ENCODE peak calls at places on chromosomes 12 and 14, in eight cellular contexts. One of them, this sample, is unnamed. For H3K4me1, the result is how much of the 10 kb centered on the place peaks cover.

GRCh38 chr14:61471297-61471980 is 150.1 kb downstream of the PRKCH start:
- DNase-seq in SK-N-SH: peak
- DNase-seq in A549: no peak
- DNase-seq in HCT116: no peak
- DNase-seq in Panc1: no peak
- DNase-seq in HepG2: no peak
- DNase-seq in K562: no peak
- DNase-seq in GM12878: no peak
- DNase-seq in this sample: no peak

GRCh38 chr12:44525806-44526654 is 350.1 kb downstream of the NELL2 start:
- DNase-seq in SK-N-SH: no peak
- DNase-seq in A549: no peak
- DNase-seq in HCT116: no peak
- DNase-seq in Panc1: no peak
- DNase-seq in HepG2: peak
- DNase-seq in K562: no peak
- DNase-seq in GM12878: no peak
- DNase-seq in this sample: peak

GRCh38 chr12:99609455-99610181 is 37.9 kb upstream of the GARIN6 start:
- DNase-seq in SK-N-SH: no peak
- DNase-seq in A549: no peak
- DNase-seq in HCT116: no peak
- DNase-seq in Panc1: no peak
- DNase-seq in HepG2: no peak
- DNase-seq in K562: no peak
- DNase-seq in GM12878: no peak
- DNase-seq in this sample: peak

GRCh38 chr14:74572829-74573360 is 39.1 kb downstream of the LTBP2 start:
- DNase-seq in SK-N-SH: no peak
- DNase-seq in A549: no peak
- DNase-seq in HCT116: no peak
- DNase-seq in Panc1: no peak
- DNase-seq in HepG2: no peak
- DNase-seq in K562: no peak
- DNase-seq in GM12878: no peak
- DNase-seq in this sample: no peak

GRCh38 chr12:52044284-52044983 is 6.8 kb upstream of the NR4A1 start:
- DNase-seq in SK-N-SH: no peak
- DNase-seq in A549: no peak
- DNase-seq in HCT116: no peak
- DNase-seq in Panc1: no peak
- DNase-seq in HepG2: no peak
- DNase-seq in K562: no peak
- DNase-seq in GM12878: no peak
- DNase-seq in this sample: no peak

GRCh38 chr12:104974626-104975290 is 11.4 kb upstream of the NOPCHAP1 start:
- DNase-seq in SK-N-SH: no peak
- DNase-seq in A549: no peak
- DNase-seq in HCT116: no peak
- DNase-seq in Panc1: no peak
- DNase-seq in HepG2: no peak
- DNase-seq in K562: no peak
- DNase-seq in GM12878: peak
- DNase-seq in this sample: no peak

GRCh38 chr12:43648636-43649035 is 96.6 kb upstream of the ADAMTS20 start:
- DNase-seq in SK-N-SH: no peak
- DNase-seq in A549: no peak
- DNase-seq in HCT116: no peak
- DNase-seq in Panc1: no peak
- DNase-seq in HepG2: no peak
- DNase-seq in K562: no peak
- DNase-seq in GM12878: no peak
- DNase-seq in this sample: no peak

GRCh38 chr14:33847066-33847465 is 103.8 kb downstream of the EGLN3 start:
- DNase-seq in SK-N-SH: no peak
- DNase-seq in A549: no peak
- DNase-seq in HCT116: no peak
- DNase-seq in Panc1: no peak
- DNase-seq in HepG2: no peak
- DNase-seq in K562: no peak
- DNase-seq in GM12878: no peak
- DNase-seq in this sample: no peak

GRCh38 chr14:77882631-77883030 is 82.7 kb downstream of the ADCK1 start:
- DNase-seq in SK-N-SH: peak
- DNase-seq in A549: no peak
- DNase-seq in HCT116: no peak
- DNase-seq in Panc1: no peak
- DNase-seq in HepG2: no peak
- DNase-seq in K562: no peak
- DNase-seq in GM12878: no peak
- DNase-seq in this sample: no peak

GRCh38 chr12:27424631-27425230 is 21.8 kb upstream of the SMCO2 start:
- DNase-seq in SK-N-SH: peak
- DNase-seq in A549: peak
- DNase-seq in HCT116: peak
- DNase-seq in Panc1: peak
- DNase-seq in HepG2: peak
- DNase-seq in K562: peak
- DNase-seq in GM12878: no peak
- DNase-seq in this sample: peak

GRCh38 chr14:90536511-90537191 is 139.8 kb downstream of the CALM1 start:
- DNase-seq in SK-N-SH: no peak
- DNase-seq in A549: no peak
- DNase-seq in HCT116: no peak
- DNase-seq in Panc1: no peak
- DNase-seq in HepG2: no peak
- DNase-seq in K562: no peak
- DNase-seq in GM12878: no peak
- DNase-seq in this sample: no peak

GRCh38 chr12:53336137-53336785 is at the start of gene SP7:
- DNase-seq in SK-N-SH: peak
- DNase-seq in A549: no peak
- DNase-seq in HCT116: no peak
- DNase-seq in Panc1: no peak
- DNase-seq in HepG2: no peak
- DNase-seq in K562: no peak
- DNase-seq in GM12878: no peak
- DNase-seq in this sample: peak

GRCh38 chr14:68584786-68585185 is 208.1 kb downstream of the ZFP36L1 start:
- DNase-seq in SK-N-SH: no peak
- DNase-seq in A549: no peak
- DNase-seq in HCT116: no peak
- DNase-seq in Panc1: no peak
- DNase-seq in HepG2: no peak
- DNase-seq in K562: no peak
- DNase-seq in GM12878: no peak
- DNase-seq in this sample: no peak

DNA sequence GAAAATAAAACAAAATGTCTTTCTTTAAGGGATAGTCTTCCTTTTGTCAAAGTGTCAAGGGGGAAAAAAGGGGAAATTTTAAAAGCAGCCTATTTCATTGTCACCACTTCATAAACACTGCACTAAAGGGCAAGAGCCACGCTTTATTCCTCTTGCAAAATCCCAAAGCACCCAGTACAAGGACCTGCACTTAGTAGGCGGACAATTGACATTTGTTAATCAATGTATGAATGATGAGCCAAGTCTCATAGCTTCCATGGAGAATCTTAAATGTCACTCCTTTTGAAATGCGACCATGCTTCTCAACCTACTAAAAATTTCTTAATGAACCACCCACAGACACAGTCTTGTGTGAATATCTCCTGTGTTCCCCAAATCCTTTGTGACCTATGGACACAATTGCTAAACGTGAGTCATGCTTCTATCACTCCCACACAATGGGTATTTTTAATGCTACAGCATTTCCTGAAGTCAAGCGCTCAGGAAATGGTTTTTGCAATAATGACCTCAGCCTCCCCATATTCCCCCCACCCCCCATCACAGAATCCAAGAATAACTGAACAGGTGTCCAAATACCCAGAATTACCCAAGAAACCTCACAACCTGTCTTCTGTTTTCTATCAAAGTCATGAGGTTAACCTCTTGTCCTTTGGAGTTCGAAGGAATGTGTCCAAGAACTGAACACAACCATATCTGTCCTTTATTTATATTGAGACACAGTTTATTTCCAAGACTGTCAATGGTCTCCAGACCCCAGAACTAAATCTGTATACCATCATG is 163.6 kb upstream of the PLEKHG7 start:
- DNase-seq in SK-N-SH: no peak
- DNase-seq in A549: peak
- DNase-seq in HCT116: peak
- DNase-seq in Panc1: no peak
- DNase-seq in HepG2: no peak
- DNase-seq in K562: peak
- DNase-seq in GM12878: peak
- DNase-seq in this sample: no peak
- TF ChIP-seq REST in SK-N-SH: no peak
- TF ChIP-seq REST in A549: no peak
- TF ChIP-seq REST in HCT116: no peak
- TF ChIP-seq REST in Panc1: no peak
- TF ChIP-seq REST in HepG2: no peak
- TF ChIP-seq REST in K562: no peak
- TF ChIP-seq REST in GM12878: peak
- TF ChIP-seq REST in this sample: no peak

GRCh38 chr12:98372340-98373018 is 142.9 kb upstream of the TMPO start:
- DNase-seq in SK-N-SH: no peak
- DNase-seq in A549: no peak
- DNase-seq in HCT116: no peak
- DNase-seq in Panc1: no peak
- DNase-seq in HepG2: no peak
- DNase-seq in K562: no peak
- DNase-seq in GM12878: no peak
- DNase-seq in this sample: peak

GRCh38 chr12:98369601-98370000 is 145.8 kb upstream of the TMPO start:
- DNase-seq in SK-N-SH: no peak
- DNase-seq in A549: no peak
- DNase-seq in HCT116: no peak
- DNase-seq in Panc1: no peak
- DNase-seq in HepG2: no peak
- DNase-seq in K562: no peak
- DNase-seq in GM12878: no peak
- DNase-seq in this sample: no peak

GRCh38 chr12:98370976-98371375 is 144.4 kb upstream of the TMPO start:
- DNase-seq in SK-N-SH: no peak
- DNase-seq in A549: no peak
- DNase-seq in HCT116: no peak
- DNase-seq in Panc1: no peak
- DNase-seq in HepG2: no peak
- DNase-seq in K562: no peak
- DNase-seq in GM12878: no peak
- DNase-seq in this sample: no peak

GRCh38 chr12:98373019-98373554 is 142.3 kb upstream of the TMPO start:
- DNase-seq in SK-N-SH: peak
- DNase-seq in A549: peak
- DNase-seq in HCT116: peak
- DNase-seq in Panc1: no peak
- DNase-seq in HepG2: peak
- DNase-seq in K562: peak
- DNase-seq in GM12878: no peak
- DNase-seq in this sample: peak

GRCh38 chr12:98371419-98371818 is 144.0 kb upstream of the TMPO start:
- DNase-seq in SK-N-SH: no peak
- DNase-seq in A549: no peak
- DNase-seq in HCT116: no peak
- DNase-seq in Panc1: no peak
- DNase-seq in HepG2: no peak
- DNase-seq in K562: no peak
- DNase-seq in GM12878: no peak
- DNase-seq in this sample: no peak
- H3K4me1 ChIP-seq in SK-N-SH: under half
- H3K4me1 ChIP-seq in A549: under half
- H3K4me1 ChIP-seq in HCT116: under half
- H3K4me1 ChIP-seq in Panc1: under half
- H3K4me1 ChIP-seq in HepG2: under half
- H3K4me1 ChIP-seq in K562: under half
- H3K4me1 ChIP-seq in GM12878: under half
- H3K4me1 ChIP-seq in this sample: under half

DNA sequence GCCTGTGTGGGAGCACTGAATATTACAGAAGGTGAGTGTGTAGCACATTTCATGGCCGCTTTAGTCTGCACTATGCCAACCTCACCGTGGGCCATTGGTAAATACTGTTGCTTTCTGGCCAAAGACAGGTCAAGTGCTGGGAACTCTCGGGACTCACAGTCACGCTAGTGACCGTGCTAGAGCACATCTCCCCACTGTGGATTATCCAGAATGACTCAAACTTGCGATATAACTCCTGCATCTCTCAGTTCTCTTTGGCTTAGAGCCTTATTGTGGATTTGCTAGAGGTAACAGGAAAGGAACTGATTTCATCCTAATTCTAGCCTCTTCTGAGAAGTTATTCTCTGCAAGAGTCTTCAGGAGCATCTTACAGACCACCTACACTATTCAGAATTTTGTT is 86.5 kb downstream of the DAD1 start:
- DNase-seq in SK-N-SH: no peak
- DNase-seq in A549: no peak
- DNase-seq in HCT116: no peak
- DNase-seq in Panc1: no peak
- DNase-seq in HepG2: no peak
- DNase-seq in K562: no peak
- DNase-seq in GM12878: no peak
- DNase-seq in this sample: no peak
- H3K27ac ChIP-seq in SK-N-SH: no peak
- H3K27ac ChIP-seq in A549: no peak
- H3K27ac ChIP-seq in HCT116: no peak
- H3K27ac ChIP-seq in Panc1: no peak
- H3K27ac ChIP-seq in HepG2: no peak
- H3K27ac ChIP-seq in K562: no peak
- H3K27ac ChIP-seq in GM12878: peak
- H3K27ac ChIP-seq in this sample: no peak

GRCh38 chr14:75824328-75824727 is 157.5 kb downstream of the TGFB3 start:
- DNase-seq in SK-N-SH: no peak
- DNase-seq in A549: no peak
- DNase-seq in HCT116: no peak
- DNase-seq in Panc1: no peak
- DNase-seq in HepG2: no peak
- DNase-seq in K562: no peak
- DNase-seq in GM12878: no peak
- DNase-seq in this sample: no peak

GRCh38 chr14:75826599-75826998 is 155.2 kb downstream of the TGFB3 start:
- DNase-seq in SK-N-SH: no peak
- DNase-seq in A549: no peak
- DNase-seq in HCT116: no peak
- DNase-seq in Panc1: no peak
- DNase-seq in HepG2: no peak
- DNase-seq in K562: no peak
- DNase-seq in GM12878: no peak
- DNase-seq in this sample: no peak

GRCh38 chr14:75823334-75823733 is 158.5 kb downstream of the TGFB3 start:
- DNase-seq in SK-N-SH: no peak
- DNase-seq in A549: no peak
- DNase-seq in HCT116: no peak
- DNase-seq in Panc1: no peak
- DNase-seq in HepG2: no peak
- DNase-seq in K562: no peak
- DNase-seq in GM12878: no peak
- DNase-seq in this sample: no peak

GRCh38 chr14:75822522-75823288 is 159.1 kb downstream of the TGFB3 start:
- DNase-seq in SK-N-SH: no peak
- DNase-seq in A549: no peak
- DNase-seq in HCT116: peak
- DNase-seq in Panc1: no peak
- DNase-seq in HepG2: no peak
- DNase-seq in K562: no peak
- DNase-seq in GM12878: no peak
- DNase-seq in this sample: no peak

GRCh38 chr14:75825147-75825592 is 156.6 kb downstream of the TGFB3 start:
- DNase-seq in SK-N-SH: no peak
- DNase-seq in A549: no peak
- DNase-seq in HCT116: no peak
- DNase-seq in Panc1: no peak
- DNase-seq in HepG2: peak
- DNase-seq in K562: no peak
- DNase-seq in GM12878: peak
- DNase-seq in this sample: no peak
- TF ChIP-seq REST in SK-N-SH: no peak
- TF ChIP-seq REST in A549: no peak
- TF ChIP-seq REST in HCT116: no peak
- TF ChIP-seq REST in Panc1: no peak
- TF ChIP-seq REST in HepG2: no peak
- TF ChIP-seq REST in K562: no peak
- TF ChIP-seq REST in GM12878: no peak
- TF ChIP-seq REST in this sample: no peak